ENCODE peak calls at places on chromosomes 3 and 15, in eight cellular contexts. U is tibial artery, L is uterus, R is A549, V is HCT116, G is breast epithelium, D is psoas muscle, Z is brain microvascular endothelial cell. J is an unnamed sample.

GRCh38 chr3:106217745-106218144 is 348.9 kb upstream of the CBLB start:
- DNase-seq in V (no peak), R (no peak), L (no peak), G (no peak), Z (no peak), D (no peak), U (no peak), J (no peak)

GRCh38 chr3:14852721-14853120 is 34.0 kb downstream of the FGD5 start:
- DNase-seq in U (peak; percentile 60), L (no peak), R (no peak), V (no peak), Z (no peak), G (no peak), D (no peak), J (no peak)

GRCh38 chr15:74978503-74978902 is 16.9 kb upstream of the SCAMP5 start:
- DNase-seq in G (no peak), U (no peak), V (no peak), D (no peak), R (no peak), Z (peak; percentile 69), L (no peak), J (no peak)

GRCh38 chr3:175411405-175411804 is 552.3 kb downstream of the NAALADL2 start:
- DNase-seq in Z (no peak), R (no peak), L (no peak), G (no peak), U (no peak), D (no peak), V (no peak), J (no peak)

GRCh38 chr15:78323693-78324092 is 16.5 kb upstream of the CRABP1 start:
- DNase-seq in V (no peak), G (no peak), L (no peak), R (no peak), Z (no peak), U (no peak), D (no peak), J (no peak)

GRCh38 chr15:29045717-29046116 is 159.9 kb downstream of the APBA2 start:
- DNase-seq in G (no peak), R (peak; percentile 9), U (no peak), V (no peak), D (no peak), Z (peak; percentile 66), L (no peak), J (no peak)

GRCh38 chr15:90071220-90071807 is 31.0 kb downstream of the IDH2 start:
- DNase-seq in D (peak; percentile 81), U (peak; percentile 87), R (peak; percentile 89), L (peak; percentile 77), G (peak; percentile 71), V (peak; percentile 57), Z (peak; percentile 84), J (peak; percentile 48)

GRCh38 chr15:41819455-41820050 is 8.3 kb upstream of the JMJD7 start:
- DNase-seq in R (no peak), V (no peak), Z (no peak), L (no peak), U (no peak), G (no peak), D (no peak), J (no peak)

GRCh38 chr15:25933456-25934158 is 70.5 kb upstream of the ATP10A start:
- DNase-seq in R (peak; percentile 52), G (peak; percentile 69), Z (peak; percentile 75), U (peak; percentile 88), V (no peak), L (peak; percentile 56), D (peak; percentile 68), J (peak; percentile 34)

GRCh38 chr15:100873029-100873677 is 6.5 kb upstream of the ALDH1A3 start:
- DNase-seq in Z (peak; percentile 84), G (no peak), L (peak; percentile 61), R (peak; percentile 88), D (no peak), U (no peak), V (peak; percentile 83), J (no peak)

GRCh38 chr3:77039606-77040553 is at the start of gene ROBO2:
- DNase-seq in V (no peak), G (no peak), U (no peak), L (peak; percentile 30), D (peak; percentile 19), Z (peak; percentile 14), R (no peak), J (no peak)

GRCh38 chr15:100863406-100864198 is 16.0 kb upstream of the ALDH1A3 start:
- DNase-seq in L (peak; percentile 76), V (no peak), R (no peak), G (no peak), U (no peak), D (peak; percentile 72), Z (no peak), J (no peak)

GRCh38 chr15:69505906-69506305 is 53.3 kb downstream of the RPLP1 start:
- DNase-seq in V (no peak), D (no peak), G (no peak), R (no peak), U (no peak), Z (no peak), L (no peak), J (no peak)

GRCh38 chr3:134486577-134487041 is 752 bp downstream of the CEP63 start:
- DNase-seq in U (no peak), R (no peak), G (no peak), L (no peak), D (no peak), Z (no peak), V (no peak), J (no peak)

GRCh38 chr15:97196066-97197027 is 764.2 kb upstream of the ARRDC4 start:
- DNase-seq in D (no peak), R (no peak), Z (no peak), U (no peak), L (no peak), G (no peak), V (no peak), J (no peak)

GRCh38 chr3:72378287-72378686 is 470.0 kb downstream of the SHQ1 start:
- DNase-seq in U (no peak), Z (no peak), D (no peak), L (no peak), R (no peak), G (no peak), V (no peak), J (no peak)

GRCh38 chr3:139285691-139286090 is 58.1 kb upstream of the MRPS22 start:
- DNase-seq in D (no peak), L (no peak), Z (no peak), G (no peak), R (no peak), V (no peak), U (no peak), J (no peak)

GRCh38 chr3:11288786-11289637 is 16.8 kb downstream of the ATG7 start:
- DNase-seq in L (no peak), G (no peak), Z (peak; percentile 87), U (no peak), D (no peak), V (peak; percentile 18), R (peak; percentile 64), J (no peak)

GRCh38 chr15:57253082-57253481 is 123.2 kb upstream of the CGNL1 start:
- DNase-seq in Z (no peak), G (no peak), V (no peak), R (no peak), U (no peak), D (no peak), L (no peak), J (no peak)

GRCh38 chr3:185960518-185961288 is 22.9 kb upstream of the TRA2B start:
- DNase-seq in L (no peak), V (no peak), Z (no peak), R (no peak), U (no peak), D (no peak), G (no peak), J (no peak)
- H3K4me3 ChIP-seq in L (no peak overlapping the region), V (no peak overlapping the region), Z (no peak overlapping the region), R (peak overlapping the region; percentile 58), U (no peak overlapping the region), D (peak overlapping the region; percentile 46), G (no peak overlapping the region), J (no peak overlapping the region)

DNA sequence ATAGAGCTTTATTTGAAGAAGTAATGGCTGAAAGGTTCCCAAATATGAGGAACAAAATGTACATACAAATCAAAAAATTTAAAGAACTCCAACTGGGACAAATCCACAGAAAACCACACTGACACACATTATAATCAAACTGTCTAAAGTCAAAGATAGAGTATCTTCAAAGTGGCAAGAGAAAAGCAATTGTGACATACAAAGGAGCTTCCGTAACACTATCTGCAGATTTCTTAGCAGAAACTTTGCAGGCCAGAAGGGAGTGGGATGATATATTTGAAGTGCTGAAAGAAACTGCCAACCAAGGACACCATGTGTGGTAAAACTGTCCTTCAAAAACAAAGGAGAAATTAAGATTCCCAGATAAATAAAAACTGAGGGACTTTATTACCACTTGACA is 91.9 kb downstream of the SENP2 start:
- DNase-seq in D (no peak), V (no peak), G (no peak), U (no peak), R (no peak), L (no peak), Z (no peak), J (no peak)
- H3K27ac ChIP-seq in D (no peak overlapping the region), V (no peak overlapping the region), G (no peak overlapping the region), U (no peak overlapping the region), R (no peak overlapping the region), L (no peak overlapping the region), Z (no peak overlapping the region), J (no peak overlapping the region)

GRCh38 chr3:20043825-20044224 is 3.6 kb downstream of the KAT2B start:
- DNase-seq in D (no peak), L (no peak), U (no peak), Z (no peak), R (no peak), G (no peak), V (no peak), J (no peak)

GRCh38 chr3:20040476-20041196 is 390 bp downstream of the KAT2B start:
- DNase-seq in R (peak; percentile 68), Z (peak; percentile 42), V (peak; percentile 34), G (peak; percentile 66), D (peak; percentile 73), L (peak; percentile 79), U (peak; percentile 90), J (peak; percentile 50)

GRCh38 chr3:20041197-20041780 is 1.0 kb downstream of the KAT2B start:
- DNase-seq in L (peak; percentile 73), G (peak; percentile 85), U (peak; percentile 94), D (peak; percentile 90), Z (peak; percentile 46), R (peak; percentile 39), V (no peak), J (peak; percentile 56)

GRCh38 chr3:20042331-20042730 is 2.1 kb downstream of the KAT2B start:
- DNase-seq in V (no peak), U (no peak), D (no peak), L (no peak), R (no peak), Z (no peak), G (no peak), J (no peak)

GRCh38 chr3:20043398-20043797 is 3.2 kb downstream of the KAT2B start:
- DNase-seq in G (peak; percentile 75), U (peak; percentile 89), V (no peak), L (peak; percentile 61), Z (peak; percentile 17), D (peak; percentile 78), R (no peak), J (peak; percentile 52)
- H3K4me3 ChIP-seq in G (peak overlapping the region; percentile 17), U (peak overlapping the region; percentile 39), V (no peak overlapping the region), L (no peak overlapping the region), Z (no peak overlapping the region), D (peak overlapping the region; percentile 53), R (no peak overlapping the region), J (peak overlapping the region; percentile 33)

DNA sequence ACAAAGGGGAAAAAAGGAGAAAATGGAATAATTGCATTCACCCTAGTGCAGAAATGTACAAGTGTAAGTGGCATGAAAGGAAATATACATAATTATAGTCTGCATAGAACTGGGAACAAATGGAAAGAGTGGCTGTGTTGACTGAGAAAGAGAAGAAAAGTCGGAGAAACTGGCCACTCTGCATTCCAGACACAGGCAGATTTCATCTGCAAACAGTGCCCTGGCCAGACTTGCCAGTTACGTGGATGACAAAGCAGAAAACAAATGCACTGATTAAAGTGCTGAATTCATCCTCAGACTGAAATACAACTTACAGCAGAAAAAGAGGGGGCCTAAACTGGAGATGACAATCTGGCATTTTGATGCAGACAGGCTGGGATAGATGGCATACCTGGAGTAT is 129.8 kb downstream of the FGF12 start:
- DNase-seq in U (no peak), Z (no peak), V (no peak), L (no peak), R (no peak), D (no peak), G (peak; percentile 70), J (no peak)
- H3K27ac ChIP-seq in U (no peak overlapping the region), Z (no peak overlapping the region), V (no peak overlapping the region), L (no peak overlapping the region), R (no peak overlapping the region), D (no peak overlapping the region), G (no peak overlapping the region), J (no peak overlapping the region)